ENCODE peak calls at places on chromosomes 2 and 18, in six cellular contexts. B is LHCN-M2; U is NK-92 treated with Interleukin-12 subunit alpha and Interleukin-12 subunit beta, amount 100 ng/mL, for 24 hours; I is T-helper 9 cell; C is astrocyte of the hippocampus; Y is cerebellum. L is an unnamed sample.

GRCh38 chr2:158228943-158229508 is 127.3 kb downstream of the UPP2 start:
- DNase-seq in I (no peak), B (no peak), C (no peak), Y (no peak), U (no peak), L (no peak)

GRCh38 chr2:231162036-231162345 is 36.4 kb upstream of the ARMC9 start:
- DNase-seq in U (no peak), I (no peak), Y (no peak), B (peak), C (peak), L (peak)

GRCh38 chr2:235678712-235679111 is 184.9 kb downstream of the AGAP1 start:
- DNase-seq in C (no peak), Y (no peak), B (no peak), U (no peak), I (no peak), L (no peak)

GRCh38 chr2:235061656-235062055 is 109.8 kb downstream of the SH3BP4 start:
- DNase-seq in U (no peak), I (no peak), Y (no peak), B (no peak), C (no peak), L (no peak)

GRCh38 chr2:238942941-238943715 is 95.2 kb downstream of the TWIST2 start:
- DNase-seq in C (peak), U (no peak), I (no peak), Y (no peak), B (no peak), L (no peak)

GRCh38 chr2:19357383-19358241 is 811 bp downstream of the OSR1 start:
- DNase-seq in Y (no peak), C (no peak), B (peak), I (no peak), U (no peak), L (no peak)

GRCh38 chr18:7417742-7418141 is 149.4 kb upstream of the PTPRM start:
- DNase-seq in Y (no peak), I (no peak), C (peak), B (no peak), U (no peak), L (peak)

GRCh38 chr2:10091182-10091932 is 11.1 kb upstream of the CYS1 start:
- DNase-seq in I (no peak), Y (no peak), U (no peak), B (no peak), C (no peak), L (no peak)

GRCh38 chr2:174332607-174333001 is 2.1 kb upstream of the SP9 start:
- DNase-seq in Y (no peak), U (no peak), C (peak), I (no peak), B (no peak), L (no peak)